ENCODE peak calls at places on chromosomes 2 and 18, in four cellular contexts. F, J, D and Z are unnamed samples.

GRCh38 chr2:119455066-119455718 is 23.5 kb downstream of the TMEM37 start:
- DNase-seq in J (no peak), D (no peak), F (no peak), Z (no peak)

GRCh38 chr2:121089005-121089510 is 195.9 kb downstream of the TFCP2L1 start:
- DNase-seq in J (no peak), D (no peak), F (no peak), Z (no peak)

GRCh38 chr2:57894353-57894752 is 152.3 kb upstream of the VRK2 start:
- DNase-seq in F (no peak), J (no peak), D (no peak), Z (no peak)

GRCh38 chr2:23480991-23481797 is 96.2 kb downstream of the KLHL29 start:
- DNase-seq in J (no peak), D (no peak), F (peak), Z (no peak)

GRCh38 chr2:7377861-7378569 is 460.8 kb downstream of the RNF144A start:
- DNase-seq in J (no peak), F (no peak), D (no peak), Z (no peak)

GRCh38 chr2:20225294-20226151 is 593 bp upstream of the SDC1 start:
- DNase-seq in F (peak), D (peak), J (peak), Z (no peak)

GRCh38 chr2:95268208-95269035 is 5.8 kb upstream of the PROM2 start:
- DNase-seq in D (peak), J (peak), F (no peak), Z (no peak)

GRCh38 chr18:34620258-34620861 is 89.7 kb upstream of the DTNA start:
- DNase-seq in F (no peak), J (no peak), D (no peak), Z (no peak)

GRCh38 chr2:7020468-7020867 is 103.3 kb downstream of the RNF144A start:
- DNase-seq in D (no peak), F (no peak), J (no peak), Z (no peak)

GRCh38 chr2:112483047-112483473 is 1.1 kb downstream of the TTL start:
- DNase-seq in D (no peak), J (no peak), F (peak), Z (no peak)

GRCh38 chr2:127034056-127034455 is 72.9 kb downstream of the BIN1 start:
- DNase-seq in F (no peak), D (peak), J (peak), Z (no peak)

GRCh38 chr2:101479810-101480209 is 4.9 kb upstream of the RFX8 start:
- DNase-seq in J (no peak), F (no peak), D (no peak), Z (no peak)

GRCh38 chr2:1287427-1287826 is 125.8 kb upstream of the TPO start:
- DNase-seq in F (no peak), J (no peak), D (no peak), Z (no peak)

GRCh38 chr18:67300498-67300897 is 216.0 kb downstream of the DSEL start:
- DNase-seq in J (no peak), D (no peak), F (no peak), Z (no peak)

GRCh38 chr2:154437104-154437503 is 261.4 kb upstream of the KCNJ3 start:
- DNase-seq in F (no peak), D (no peak), J (no peak), Z (no peak)

GRCh38 chr2:132465917-132466316 is 49.3 kb downstream of the GPR39 start:
- DNase-seq in D (no peak), J (no peak), F (peak), Z (no peak)
- H3K4me3 ChIP-seq in D (no peak), J (no peak), F (no peak), Z (no peak)

DNA sequence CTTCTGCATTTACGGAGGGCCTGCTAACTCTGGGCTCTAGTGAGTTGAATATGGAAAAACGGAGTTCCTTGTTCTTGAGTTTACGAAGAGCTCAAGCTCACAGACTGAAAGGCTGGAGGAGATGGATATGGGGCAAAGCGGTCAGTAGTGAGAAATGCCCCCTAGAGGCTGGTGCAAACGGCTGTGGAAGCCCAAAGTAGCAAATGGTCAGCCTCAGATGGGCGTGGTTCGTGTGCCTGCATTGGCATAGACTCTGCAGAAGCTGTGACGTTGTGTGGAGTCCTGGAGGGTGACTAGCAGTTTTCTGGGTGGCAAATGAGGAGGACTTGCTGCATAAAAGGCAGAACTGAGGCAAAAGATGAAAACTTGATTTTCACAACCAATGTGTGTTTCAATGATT is 93.6 kb upstream of the TWIST2 start:
- DNase-seq in D (no peak), J (no peak), F (no peak), Z (no peak)
- TF ChIP-seq CTCF in D (peak), J (no peak), F (no peak), Z (no peak)

DNA sequence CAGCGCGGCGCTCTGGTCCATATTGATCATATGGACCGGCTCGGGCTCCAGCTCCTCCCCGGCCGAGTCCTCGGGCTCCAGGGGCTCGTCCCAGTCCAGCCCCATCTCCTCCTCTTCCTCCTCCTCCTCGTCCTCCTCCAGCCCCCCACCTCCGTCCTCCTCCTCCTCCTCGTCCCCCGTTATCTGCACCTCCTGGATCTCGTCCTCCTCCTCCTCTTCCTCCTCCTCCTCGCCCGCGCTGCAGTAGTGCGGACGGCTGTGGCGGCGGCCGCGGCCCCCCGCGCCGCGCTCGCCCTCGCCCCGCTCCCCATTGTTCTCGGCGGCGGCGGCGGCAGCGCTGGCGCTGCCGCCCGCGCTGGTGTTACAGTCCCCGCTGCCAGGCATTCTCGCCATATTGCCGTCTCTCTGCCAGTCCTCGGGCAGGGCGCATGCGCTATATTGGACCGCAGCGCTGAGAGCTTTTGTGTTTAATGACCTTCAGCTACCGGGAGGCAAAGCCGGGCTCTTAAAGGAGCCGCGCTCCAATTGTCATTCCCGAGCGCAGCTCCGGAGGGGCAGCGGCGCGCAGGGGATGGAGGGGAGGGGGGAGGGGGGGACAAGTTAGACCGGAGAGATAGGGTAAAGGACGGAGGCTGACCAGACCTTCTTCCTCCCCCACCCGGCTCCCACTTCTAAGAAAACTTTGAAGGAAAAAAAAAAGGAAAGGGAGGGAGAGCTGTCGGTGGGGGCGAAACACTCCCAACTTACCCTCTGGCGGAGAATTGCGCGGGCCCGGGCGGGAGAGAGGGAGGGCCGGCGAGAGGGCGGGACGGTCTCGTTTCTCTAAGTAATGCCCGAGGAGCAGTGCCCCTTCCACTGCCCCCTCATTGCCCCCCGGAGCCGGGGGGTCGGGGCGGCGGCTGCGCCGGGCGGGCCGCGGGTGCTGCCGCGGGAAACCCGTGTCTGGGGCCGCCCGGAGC is at the start of gene KCTD1:
- DNase-seq in F (peak), J (peak), D (peak), Z (peak)
- TF ChIP-seq POLR2A in F (no peak), J (no peak), D (no peak), Z (no peak)

DNA sequence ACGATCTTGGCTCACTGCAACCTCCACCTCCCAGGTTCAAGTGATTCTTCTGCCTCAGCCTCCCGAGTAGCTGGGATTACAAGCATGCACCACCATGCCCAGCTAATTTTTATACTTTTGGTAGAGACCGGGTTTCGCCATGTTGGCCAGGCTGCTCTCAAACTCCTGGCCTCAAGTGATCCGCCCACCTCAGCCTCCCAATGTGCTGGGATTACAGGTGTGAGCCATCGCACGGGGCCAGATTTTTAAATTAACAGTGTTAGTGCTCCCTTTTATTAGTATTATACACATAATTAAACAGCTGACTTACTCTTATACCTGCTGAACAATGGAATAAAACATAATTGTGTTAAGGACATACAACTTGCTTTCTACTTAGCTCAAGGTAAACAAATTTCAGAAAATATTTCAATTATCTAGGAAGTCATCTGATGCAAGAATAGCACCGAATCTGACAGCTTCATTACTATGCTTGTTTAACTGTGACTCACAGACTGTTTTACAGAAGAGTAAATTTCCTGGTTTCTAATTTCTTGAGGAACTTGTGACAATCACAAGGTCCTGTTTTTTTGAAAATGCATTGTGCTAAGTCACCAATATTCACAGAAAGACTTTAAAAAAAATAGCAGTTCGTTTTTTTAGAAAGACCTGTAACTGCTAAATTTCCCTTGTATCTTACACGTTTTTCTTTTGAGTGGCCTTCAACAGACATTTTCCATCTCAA is 51.2 kb downstream of the SPIRE1 start:
- DNase-seq in F (peak), D (no peak), J (no peak), Z (no peak)
- H3K4me3 ChIP-seq in F (no peak), D (no peak), J (no peak), Z (no peak)

GRCh38 chr2:148513425-148513824 is 131.1 kb upstream of the EPC2 start:
- DNase-seq in D (no peak), F (no peak), J (no peak), Z (no peak)

GRCh38 chr2:148508878-148509702 is 135.5 kb upstream of the EPC2 start:
- DNase-seq in D (peak), F (peak), J (peak), Z (peak)

GRCh38 chr2:148511883-148512282 is 132.7 kb upstream of the EPC2 start:
- DNase-seq in D (no peak), F (no peak), J (no peak), Z (no peak)

GRCh38 chr2:148507970-148508369 is 136.6 kb upstream of the EPC2 start:
- DNase-seq in J (no peak), D (no peak), F (no peak), Z (no peak)

GRCh38 chr2:148509703-148510036 is 134.9 kb upstream of the EPC2 start:
- DNase-seq in F (no peak), J (no peak), D (no peak), Z (no peak)
- TF ChIP-seq CTCF in F (no peak), J (no peak), D (no peak), Z (no peak)

DNA sequence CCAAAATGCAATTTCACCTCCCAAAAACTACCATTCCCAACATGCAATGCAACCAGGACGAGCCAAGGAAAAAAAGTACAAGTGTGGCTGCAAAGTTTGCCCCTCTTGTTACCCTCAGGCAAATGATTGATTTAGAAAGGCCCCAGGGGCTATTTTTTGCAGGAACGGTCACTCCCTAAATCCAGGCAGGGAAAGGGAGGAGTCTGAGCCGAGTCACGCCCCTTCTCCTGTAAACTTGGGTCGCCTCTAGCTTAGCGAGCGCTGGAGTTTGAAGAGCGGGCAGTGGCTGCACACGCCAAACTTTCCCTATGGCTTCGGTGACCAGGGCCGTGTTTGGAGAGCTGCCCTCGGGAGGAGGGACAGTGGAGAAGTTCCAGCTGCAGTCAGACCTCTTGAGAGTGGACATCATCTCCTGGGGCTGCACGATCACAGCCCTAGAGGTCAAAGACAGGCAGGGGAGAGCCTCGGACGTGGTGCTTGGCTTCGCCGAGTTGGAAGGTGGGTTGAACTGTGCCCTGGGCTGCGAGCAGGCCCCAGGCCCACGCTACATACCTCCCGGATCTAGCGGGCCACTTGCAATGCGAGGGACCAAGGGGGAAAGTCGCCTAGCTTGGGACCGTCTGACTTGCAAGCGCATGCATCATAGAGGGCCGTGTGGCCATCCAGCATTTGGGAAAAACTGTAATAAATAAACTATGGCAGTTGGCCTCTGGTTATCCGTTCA is at the start of gene GALM:
- DNase-seq in F (peak), J (peak), D (peak), Z (peak)
- TF ChIP-seq POLR2A in F (no peak), J (no peak), D (no peak), Z (peak)

GRCh38 chr2:74391580-74392448 is 11.7 kb upstream of the DCTN1 start:
- DNase-seq in J (peak), D (peak), F (peak), Z (peak)

GRCh38 chr2:74393525-74393924 is 13.4 kb upstream of the DCTN1 start:
- DNase-seq in J (no peak), D (no peak), F (no peak), Z (no peak)

GRCh38 chr2:74390601-74391000 is 10.5 kb upstream of the DCTN1 start:
- DNase-seq in F (no peak), J (no peak), D (no peak), Z (no peak)

GRCh38 chr2:74391209-74391579 is 11.1 kb upstream of the DCTN1 start:
- DNase-seq in J (no peak), F (peak), D (no peak), Z (no peak)

DNA sequence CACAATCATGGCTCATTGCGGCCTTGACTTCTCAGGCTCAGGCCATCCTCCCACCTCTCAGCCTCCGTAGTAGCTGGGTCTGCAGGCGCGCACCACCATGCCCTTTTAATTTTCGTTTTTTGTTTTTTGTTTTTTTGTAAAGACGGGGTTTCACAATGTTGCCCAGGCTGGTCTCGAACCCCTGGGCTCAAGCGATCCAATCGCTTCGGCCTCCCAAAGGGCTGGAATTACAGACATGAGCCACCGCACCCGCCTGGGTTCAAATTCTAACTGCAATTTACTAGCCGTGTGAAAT is 12.3 kb upstream of the DCTN1 start:
- DNase-seq in D (no peak), J (no peak), F (no peak), Z (no peak)
- H3K4me3 ChIP-seq in D (peak), J (no peak), F (no peak), Z (no peak)

GRCh38 chr2:106085441-106085911 is 108.6 kb downstream of the UXS1 start:
- DNase-seq in D (no peak), F (peak), J (no peak), Z (peak)
- TF ChIP-seq CTCF in D (peak), F (peak), J (no peak), Z (peak)